ENCODE peak calls at places on chromosomes 2 and 18, in nine cellular contexts. D is breast epithelium, F is stomach, X is A549, Z is sigmoid colon, J is right lobe of liver, B is heart left ventricle, R is adrenal gland, S is ovary. A is an unnamed sample. For H3K4me1 and H3K9me3, the result is how much of the 10 kb centered on the place peaks cover.

GRCh38 chr2:47420214-47420613 is 17.3 kb downstream of the MSH2 start:
- DNase-seq in D (no peak), F (no peak), X (no peak), Z (no peak), J (no peak), B (no peak), R (no peak), S (no peak), A (no peak)

GRCh38 chr2:21026479-21027282 is 17.2 kb downstream of the APOB start:
- DNase-seq in D (no peak), F (no peak), X (no peak), Z (no peak), J (no peak), B (no peak), R (no peak), S (no peak), A (no peak)

GRCh38 chr2:167209784-167210183 is 321.5 kb downstream of the XIRP2 start:
- DNase-seq in D (no peak), F (no peak), X (no peak), Z (no peak), J (no peak), B (no peak), R (no peak), S (no peak), A (no peak)

GRCh38 chr2:205435970-205436369 is 246.3 kb upstream of the NRP2 start:
- DNase-seq in D (no peak), F (no peak), X (no peak), Z (no peak), J (no peak), B (no peak), R (no peak), S (no peak), A (no peak)

GRCh38 chr2:189835855-189836558 is 51.8 kb downstream of the PMS1 start:
- DNase-seq in D (no peak), F (no peak), X (no peak), Z (no peak), J (no peak), B (no peak), R (no peak), S (no peak), A (no peak)

GRCh38 chr2:45432406-45432805 is 178.7 kb downstream of the SRBD1 start:
- DNase-seq in D (no peak), F (no peak), X (no peak), Z (no peak), J (no peak), B (no peak), R (no peak), S (no peak), A (no peak)

GRCh38 chr2:190881480-190882326 is 1.1 kb downstream of the GLS start:
- DNase-seq in D (peak), F (peak), X (no peak), Z (peak), J (peak), B (peak), R (peak), S (peak), A (peak)

GRCh38 chr18:47235096-47235495 is 16.4 kb downstream of the SKOR2 start:
- DNase-seq in D (no peak), F (no peak), X (no peak), Z (no peak), J (no peak), B (no peak), R (no peak), S (no peak), A (no peak)

GRCh38 chr2:175309799-175310198 is 128.3 kb upstream of the ATP5MC3 start:
- DNase-seq in D (no peak), F (no peak), X (peak), Z (no peak), J (no peak), B (no peak), R (no peak), S (no peak), A (no peak)

GRCh38 chr2:151927501-151928221 is 99.4 kb upstream of the ARL5A start:
- DNase-seq in D (no peak), F (no peak), X (no peak), Z (no peak), J (no peak), B (no peak), R (no peak), S (no peak), A (no peak)

GRCh38 chr2:211237586-211237985 is 681.2 kb downstream of the CPS1 start:
- DNase-seq in D (no peak), F (no peak), X (no peak), Z (no peak), J (no peak), B (no peak), R (no peak), S (no peak), A (no peak)

GRCh38 chr2:18369750-18370149 is 190.7 kb downstream of the RDH14 start:
- DNase-seq in D (no peak), F (no peak), X (no peak), Z (no peak), J (no peak), B (no peak), R (no peak), S (no peak), A (no peak)

GRCh38 chr18:64407606-64408005 is 258.7 kb upstream of the LINC00305 start:
- DNase-seq in D (no peak), F (no peak), X (no peak), Z (no peak), J (no peak), B (no peak), R (no peak), S (no peak), A (no peak)

GRCh38 chr2:143476421-143477084 is 347.3 kb downstream of the ARHGAP15 start:
- DNase-seq in D (no peak), F (no peak), X (no peak), Z (no peak), J (no peak), B (no peak), R (no peak), S (no peak), A (no peak)

GRCh38 chr2:75515584-75516368 is 45.0 kb downstream of the EVA1A start:
- DNase-seq in D (no peak), F (no peak), X (no peak), Z (no peak), J (no peak), B (no peak), R (no peak), S (no peak), A (no peak)

GRCh38 chr2:75518638-75519465 is 41.9 kb downstream of the EVA1A start:
- DNase-seq in D (no peak), F (no peak), X (no peak), Z (no peak), J (peak), B (no peak), R (no peak), S (no peak), A (no peak)

GRCh38 chr2:75513616-75514170 is 47.0 kb downstream of the EVA1A start:
- DNase-seq in D (no peak), F (no peak), X (no peak), Z (no peak), J (no peak), B (no peak), R (no peak), S (no peak), A (no peak)

GRCh38 chr2:75517562-75518230 is 43.0 kb downstream of the EVA1A start:
- DNase-seq in D (no peak), F (no peak), X (no peak), Z (no peak), J (no peak), B (no peak), R (no peak), S (no peak), A (no peak)

GRCh38 chr2:75516378-75517122 is 44.2 kb downstream of the EVA1A start:
- DNase-seq in D (no peak), F (no peak), X (no peak), Z (no peak), J (no peak), B (no peak), R (no peak), S (no peak), A (no peak)
- TF ChIP-seq POLR2A in D (no peak), F (no peak), X (no peak), Z (no peak), J (peak), B (no peak), R (no peak), S (no peak), A (no peak)

GRCh38 chr2:197852127-197852526 is 47.7 kb downstream of the PLCL1 start:
- DNase-seq in D (no peak), F (no peak), X (no peak), Z (no peak), J (no peak), B (no peak), R (peak), S (no peak), A (no peak)
- H3K4me1 ChIP-seq in D (under half), F (under half), X (under half), Z (under half), J (under half), B (under half), R (under half), S (under half), A (under half)

GRCh38 chr2:105936954-105937353 is 192.2 kb downstream of the NCK2 start:
- DNase-seq in D (peak), F (no peak), X (no peak), Z (no peak), J (no peak), B (no peak), R (no peak), S (no peak), A (no peak)
- H3K9me3 ChIP-seq in D (under half), F (under half), X (under half), Z (under half), J (under half), B (under half), R (under half), S (under half), A (under half)

DNA sequence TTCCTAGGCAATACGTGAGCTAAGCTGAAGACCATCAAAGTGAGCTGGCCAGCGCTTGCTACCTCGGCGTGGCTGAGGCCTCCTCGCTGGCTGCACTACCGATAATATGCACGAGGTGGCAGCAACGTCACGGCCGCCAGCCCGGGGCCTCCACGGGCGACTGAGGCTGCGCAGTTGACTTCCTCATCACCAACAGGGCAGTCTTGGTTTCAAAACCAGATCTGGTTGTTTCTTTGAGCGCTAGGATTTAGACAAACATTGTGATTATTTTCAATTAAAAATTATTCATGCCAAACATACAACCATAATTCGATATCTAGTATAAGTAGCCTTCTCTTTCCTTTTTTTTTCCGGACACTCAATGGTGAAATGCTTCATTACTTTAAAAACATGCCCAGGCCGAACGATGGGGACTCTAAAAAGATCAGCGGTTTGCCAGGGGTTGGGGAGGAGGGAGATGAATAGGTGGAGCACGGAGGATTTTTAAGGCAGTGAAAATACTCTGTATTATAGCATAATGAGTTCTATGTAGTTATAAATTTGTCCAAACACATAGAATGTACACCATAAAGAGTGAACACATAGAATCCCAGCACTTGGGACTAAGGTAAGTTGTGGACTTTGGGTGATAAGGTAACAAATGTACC is 52.0 kb downstream of the CYBRD1 start:
- DNase-seq in D (peak), F (peak), X (peak), Z (peak), J (peak), B (peak), R (peak), S (peak), A (peak)
- TF ChIP-seq POLR2A in D (no peak), F (no peak), X (no peak), Z (no peak), J (no peak), B (no peak), R (no peak), S (no peak), A (no peak)